ENCODE peak calls at places on chromosomes 1 and 21, in nine cellular contexts. M is EL; S is activated CD4-positive, alpha-beta memory T cell treated with anti-CD3 and anti-CD28 coated beads, Interleukin-2, amount 10 ng/mL, durations not matched to agents 7 days and 5 days; C is uterus; N is stimulated activated CD8-positive, alpha-beta memory T cell treated with anti-CD3 and anti-CD28 coated beads, Interleukin-4, amount 100 ng/mL, for 1 hour; Y is neural crest cell; E is astrocyte of the hippocampus; B is mammary epithelial cell; D is HTR-8/SVneo. J is an unnamed sample.

GRCh38 chr1:30693366-30693765 is 30.0 kb downstream of the MATN1 start:
- DNase-seq in D (no peak), C (peak), S (no peak), E (no peak), M (no peak), Y (no peak), N (no peak), B (no peak), J (no peak)

GRCh38 chr1:171081220-171081993 is 9.3 kb upstream of the FMO3 start:
- DNase-seq in E (peak), S (no peak), Y (no peak), D (no peak), N (no peak), M (peak), B (peak), C (no peak), J (peak)

GRCh38 chr1:61050541-61051454 is 31.6 kb upstream of the NFIA start:
- DNase-seq in S (no peak), N (no peak), Y (no peak), D (no peak), B (no peak), C (peak), E (peak), M (peak), J (no peak)

GRCh38 chr21:32463367-32463766 is 50.9 kb downstream of the EVA1C start:
- DNase-seq in M (peak), B (peak), S (no peak), Y (no peak), C (peak), N (no peak), D (peak), E (peak), J (peak)

GRCh38 chr1:23202263-23202749 is 15.0 kb downstream of the HTR1D start:
- DNase-seq in Y (no peak), N (no peak), C (no peak), D (no peak), E (peak), S (no peak), M (peak), B (peak), J (peak)

GRCh38 chr1:115332813-115333608 is 5.0 kb downstream of the NGF start:
- DNase-seq in C (peak), N (no peak), S (no peak), D (no peak), E (peak), Y (no peak), B (peak), M (peak), J (peak)

GRCh38 chr1:171188388-171189266 is 3.5 kb downstream of the FMO2 start:
- DNase-seq in E (peak), N (no peak), M (peak), D (peak), Y (peak), B (peak), C (peak), S (peak), J (peak)

GRCh38 chr1:186983327-186983726 is 154.6 kb downstream of the PLA2G4A start:
- DNase-seq in N (no peak), M (no peak), S (no peak), E (no peak), C (peak), Y (no peak), B (no peak), D (no peak), J (no peak)

GRCh38 chr1:63004868-63005267 is 220.9 kb downstream of the ATG4C start:
- DNase-seq in D (peak), M (no peak), S (no peak), C (no peak), N (no peak), B (no peak), E (peak), Y (no peak), J (peak)

GRCh38 chr1:72284398-72285073 is 2.2 kb upstream of the NEGR1 start:
- DNase-seq in B (peak), Y (peak), C (peak), E (peak), D (no peak), N (no peak), M (peak), S (no peak), J (peak)

GRCh38 chr1:32336963-32337675 is 1.1 kb upstream of the MARCKSL1 start:
- DNase-seq in D (no peak), Y (no peak), S (peak), M (peak), B (peak), C (no peak), E (peak), N (no peak), J (peak)

GRCh38 chr1:57423135-57424131 is at the start of gene DAB1:
- DNase-seq in S (no peak), Y (peak), C (no peak), E (peak), M (peak), N (no peak), D (no peak), B (peak), J (no peak)

GRCh38 chr1:50427818-50428779 is 4.9 kb upstream of the DMRTA2 start:
- DNase-seq in E (no peak), B (no peak), S (no peak), M (no peak), N (no peak), C (no peak), Y (no peak), D (no peak), J (no peak)

GRCh38 chr1:218865591-218865990 is 308.1 kb upstream of the LYPLAL1 start:
- DNase-seq in C (no peak), D (no peak), S (no peak), E (peak), B (peak), Y (no peak), N (no peak), M (peak), J (peak)

GRCh38 chr1:159196543-159196942 is 8.1 kb upstream of the ACKR1 start:
- DNase-seq in M (no peak), S (no peak), C (no peak), E (no peak), N (no peak), B (no peak), Y (no peak), D (no peak), J (no peak)

GRCh38 chr1:180117764-180118116 is 36.9 kb upstream of the QSOX1 start:
- DNase-seq in E (peak), C (peak), S (no peak), D (peak), B (peak), Y (no peak), M (peak), N (no peak), J (peak)

GRCh38 chr1:37629726-37630425 is 4.8 kb downstream of the RSPO1 start:
- DNase-seq in C (no peak), B (no peak), E (no peak), M (no peak), N (no peak), D (no peak), Y (no peak), S (no peak), J (no peak)

GRCh38 chr1:62198781-62199125 is 4.1 kb downstream of the L1TD1 start:
- DNase-seq in B (no peak), N (no peak), Y (no peak), D (no peak), E (peak), M (peak), S (no peak), C (no peak), J (peak)

GRCh38 chr1:31297273-31298247 is 728 bp downstream of the ZCCHC17 start:
- DNase-seq in D (no peak), N (no peak), Y (peak), E (peak), M (peak), S (no peak), B (peak), C (no peak), J (peak)

GRCh38 chr1:172472495-172472894 is 28.6 kb upstream of the PIGC start:
- DNase-seq in Y (no peak), C (no peak), D (no peak), S (no peak), E (no peak), M (no peak), B (peak), N (no peak), J (no peak)

GRCh38 chr1:28199328-28200233 is 23.1 kb upstream of the PTAFR start:
- DNase-seq in S (peak), N (peak), Y (no peak), D (no peak), C (no peak), M (no peak), E (no peak), B (no peak), J (no peak)

GRCh38 chr21:42221581-42222345 is 2.8 kb downstream of the ABCG1 start:
- DNase-seq in M (no peak), E (peak), S (no peak), Y (no peak), N (no peak), B (peak), D (no peak), C (no peak), J (no peak)

GRCh38 chr1:27090921-27091320 is 64.0 kb downstream of the SLC9A1 start:
- DNase-seq in D (no peak), N (no peak), S (no peak), Y (no peak), M (no peak), B (peak), E (no peak), C (no peak), J (no peak)

GRCh38 chr1:22952694-22953391 is 19.8 kb downstream of the LACTBL1 start:
- DNase-seq in B (no peak), S (no peak), N (no peak), M (no peak), E (peak), C (no peak), D (no peak), Y (no peak), J (no peak)

GRCh38 chr1:220487297-220487820 is 40.6 kb upstream of the MARK1 start:
- DNase-seq in M (peak), S (no peak), N (no peak), D (peak), B (peak), C (no peak), Y (peak), E (peak), J (peak)

J was measured in RPMI7951.